ENCODE peak calls at places on chromosomes 11 and 22, in ten cellular contexts. O, Z, R, B, W, J, V, E, S and I are unnamed samples. For H3K27me3, H3K36me3 and H3K4me1, the result is how much of the 10 kb centered on the place peaks cover.

GRCh38 chr11:12581923-12582322 is 92.3 kb upstream of the TEAD1 start:
- DNase-seq in O (no peak), Z (no peak), R (no peak), B (no peak), W (peak), J (no peak), V (no peak), E (no peak), S (peak), I (no peak)

GRCh38 chr11:63478896-63479295 is 12.1 kb downstream of the PLAAT5 start:
- DNase-seq in O (no peak), Z (no peak), R (peak), B (peak), W (peak), J (peak), V (peak), E (peak), S (peak), I (peak)

GRCh38 chr11:103659138-103659734 is 377.2 kb upstream of the DDI1 start:
- DNase-seq in O (no peak), Z (no peak), R (no peak), B (no peak), W (peak), J (no peak), V (no peak), E (no peak), S (no peak), I (no peak)

GRCh38 chr22:29994027-29994715 is 86.1 kb upstream of the HORMAD2 start:
- DNase-seq in O (no peak), Z (no peak), R (no peak), B (no peak), W (no peak), J (no peak), V (no peak), E (no peak), S (no peak), I (no peak)

GRCh38 chr11:126391970-126392637 is 36.6 kb downstream of the ST3GAL4 start:
- DNase-seq in O (peak), Z (no peak), R (peak), B (peak), W (peak), J (no peak), V (no peak), E (no peak), S (peak), I (no peak)

GRCh38 chr11:122584670-122585069 is 70.9 kb upstream of the UBASH3B start:
- DNase-seq in O (no peak), Z (no peak), R (no peak), B (no peak), W (no peak), J (no peak), V (no peak), E (no peak), S (no peak), I (no peak)

GRCh38 chr11:76598426-76598839 is 72.1 kb downstream of the LRRC32 start:
- DNase-seq in O (peak), Z (no peak), R (no peak), B (peak), W (peak), J (peak), V (no peak), E (peak), S (peak), I (peak)

GRCh38 chr11:111302298-111302697 is 4.0 kb downstream of the POU2AF3 start:
- DNase-seq in O (no peak), Z (no peak), R (no peak), B (peak), W (no peak), J (no peak), V (no peak), E (no peak), S (no peak), I (no peak)

GRCh38 chr11:72652871-72653615 is 21.2 kb downstream of the PDE2A start:
- DNase-seq in O (no peak), Z (no peak), R (no peak), B (no peak), W (peak), J (no peak), V (no peak), E (no peak), S (peak), I (no peak)

GRCh38 chr11:96278039-96278897 is 64.7 kb downstream of the MAML2 start:
- DNase-seq in O (no peak), Z (no peak), R (no peak), B (no peak), W (no peak), J (no peak), V (no peak), E (no peak), S (no peak), I (no peak)

GRCh38 chr22:25536578-25536977 is 27.9 kb upstream of the GRK3 start:
- DNase-seq in O (no peak), Z (no peak), R (no peak), B (no peak), W (no peak), J (no peak), V (no peak), E (no peak), S (no peak), I (no peak)

GRCh38 chr11:48261600-48261999 is 2.1 kb upstream of the OR4X1 start:
- DNase-seq in O (no peak), Z (no peak), R (no peak), B (no peak), W (no peak), J (no peak), V (no peak), E (no peak), S (no peak), I (no peak)

DNA sequence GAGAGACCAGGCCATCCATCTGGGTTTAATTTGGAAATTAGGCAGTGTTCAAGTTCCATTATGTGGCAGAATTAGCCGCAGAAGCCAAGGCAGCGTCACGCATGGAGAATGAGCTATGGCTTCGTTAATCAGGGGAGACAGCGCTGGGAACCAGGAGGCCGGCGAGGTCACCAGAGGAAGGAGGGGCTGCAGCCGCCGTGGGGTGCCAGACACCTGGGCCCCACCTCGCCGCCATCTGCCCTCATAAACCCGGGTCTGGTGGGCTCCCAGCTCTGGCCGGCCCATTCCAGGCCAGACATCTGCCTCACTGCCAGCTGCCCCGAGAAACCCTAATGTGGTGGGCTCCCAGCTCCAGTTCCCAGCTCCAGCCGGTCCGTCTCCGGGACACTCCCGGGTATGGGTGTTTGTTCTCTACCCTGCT is 676.9 kb downstream of the BRD1 start:
- DNase-seq in O (no peak), Z (no peak), R (no peak), B (no peak), W (no peak), J (no peak), V (no peak), E (no peak), S (no peak), I (no peak)
- H3K27me3 ChIP-seq in O (under half), Z (under half), R (under half), B (under half), W (under half), J (under half), V (under half), E (under half), S (under half), I (under half)

GRCh38 chr11:61840371-61840770 is 12.3 kb downstream of the FADS2 start:
- DNase-seq in O (no peak), Z (no peak), R (no peak), B (no peak), W (no peak), J (no peak), V (no peak), E (no peak), S (no peak), I (no peak)
- H3K36me3 ChIP-seq in O (under half), Z (under half), R (under half), B (under half), W (under half), J (under half), V (under half), E (under half), S (under half), I (under half)

GRCh38 chr22:34902335-34902734 is 163.6 kb upstream of the ISX start:
- DNase-seq in O (no peak), Z (no peak), R (no peak), B (no peak), W (no peak), J (no peak), V (no peak), E (no peak), S (no peak), I (no peak)
- H3K4me1 ChIP-seq in O (under half), Z (under half), R (under half), B (under half), W (under half), J (under half), V (under half), E (under half), S (under half), I (under half)

DNA sequence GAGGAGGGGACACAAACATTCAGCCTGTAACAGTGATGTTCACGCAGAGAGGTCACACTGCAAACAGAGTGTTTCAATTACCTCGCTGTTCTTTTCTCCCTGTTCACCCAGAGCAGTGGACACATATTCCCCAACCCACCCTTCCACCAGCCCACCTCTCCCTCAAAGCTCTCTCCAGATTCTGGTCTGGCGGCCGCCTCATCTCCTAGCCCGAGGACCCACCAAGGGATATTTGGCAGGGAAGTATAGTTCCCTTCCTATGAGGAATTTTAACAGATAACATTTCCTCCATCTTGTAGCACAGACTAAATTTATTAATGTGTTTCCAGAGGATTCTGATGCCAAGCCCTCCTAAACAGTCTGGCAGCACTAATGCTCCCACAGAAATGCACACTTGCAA is 111.0 kb upstream of the LMO1 start:
- DNase-seq in O (peak), Z (no peak), R (no peak), B (no peak), W (no peak), J (no peak), V (no peak), E (no peak), S (no peak), I (no peak)
- H3K27me3 ChIP-seq in O (under half), Z (under half), R (under half), B (under half), W (under half), J (under half), V (under half), E (under half), S (under half), I (under half)

GRCh38 chr11:59802639-59803176 is 7.9 kb downstream of the MRPL16 start:
- DNase-seq in O (no peak), Z (no peak), R (no peak), B (no peak), W (peak), J (no peak), V (peak), E (no peak), S (peak), I (no peak)
- H3K36me3 ChIP-seq in O (under half), Z (under half), R (under half), B (under half), W (under half), J (under half), V (under half), E (under half), S (half or more), I (under half)

GRCh38 chr22:24304067-24304675 is 33.5 kb downstream of the SPECC1L start:
- DNase-seq in O (no peak), Z (no peak), R (no peak), B (no peak), W (no peak), J (no peak), V (no peak), E (no peak), S (no peak), I (no peak)
- H3K4me1 ChIP-seq in O (under half), Z (under half), R (under half), B (under half), W (under half), J (under half), V (under half), E (under half), S (under half), I (under half)